ENCODE peak calls at places on chromosomes 5 and 9, in five cellular contexts. M is A549, L is foreskin keratinocyte, X is GM13976, I is thyroid gland. T is an unnamed sample.

GRCh38 chr9:124284237-124284831 is 26.6 kb downstream of the NEK6 start:
- DNase-seq in M (no peak), L (no peak), X (no peak), I (no peak), T (no peak)

GRCh38 chr9:70218767-70219166 is 40.0 kb upstream of the SMC5 start:
- DNase-seq in M (no peak), L (no peak), X (no peak), I (no peak), T (no peak)

GRCh38 chr9:82679488-82679887 is 383.5 kb downstream of the RASEF start:
- DNase-seq in M (no peak), L (no peak), X (no peak), I (no peak), T (no peak)

GRCh38 chr9:134757206-134757975 is 115.8 kb downstream of the COL5A1 start:
- DNase-seq in M (no peak), L (no peak), X (no peak), I (no peak), T (no peak)

GRCh38 chr9:121350993-121351561 is 19.0 kb downstream of the STOM start:
- DNase-seq in M (no peak), L (peak), X (no peak), I (peak), T (peak)

GRCh38 chr5:55218966-55219365 is 8.1 kb downstream of the MCIDAS start:
- DNase-seq in M (no peak), L (no peak), X (no peak), I (peak), T (peak)

GRCh38 chr9:72351538-72352453 is 13.2 kb downstream of the ZFAND5 start:
- DNase-seq in M (no peak), L (peak), X (no peak), I (no peak), T (no peak)

GRCh38 chr5:124604419-124604818 is 142.0 kb downstream of the ZNF608 start:
- DNase-seq in M (no peak), L (no peak), X (no peak), I (no peak), T (no peak)

GRCh38 chr5:36948650-36949049 is 72.1 kb downstream of the NIPBL start:
- DNase-seq in M (no peak), L (no peak), X (no peak), I (no peak), T (no peak)

GRCh38 chr5:169431386-169431785 is 130.4 kb upstream of the SLIT3 start:
- DNase-seq in M (peak), L (no peak), X (no peak), I (no peak), T (no peak)

GRCh38 chr5:149381986-149382338 is 2.9 kb upstream of the IL17B start:
- DNase-seq in M (peak), L (no peak), X (peak), I (peak), T (peak)

GRCh38 chr5:109418752-109419352 is 9.1 kb upstream of the PJA2 start:
- DNase-seq in M (no peak), L (no peak), X (no peak), I (no peak), T (no peak)

GRCh38 chr9:137657606-137658005 is 38.8 kb downstream of the EHMT1 start:
- DNase-seq in M (no peak), L (no peak), X (no peak), I (peak), T (no peak)

GRCh38 chr5:159133041-159133741 is 33.5 kb upstream of the EBF1 start:
- DNase-seq in M (peak), L (peak), X (peak), I (no peak), T (peak)

GRCh38 chr5:32932231-32932935 is 221.3 kb downstream of the NPR3 start:
- DNase-seq in M (no peak), L (no peak), X (no peak), I (no peak), T (no peak)

GRCh38 chr9:123354806-123355508 is 1.0 kb upstream of the CRB2 start:
- DNase-seq in M (no peak), L (no peak), X (peak), I (peak), T (no peak)

GRCh38 chr5:76371955-76372319 is 31.1 kb upstream of the IQGAP2 start:
- DNase-seq in M (no peak), L (no peak), X (no peak), I (no peak), T (peak)

GRCh38 chr5:35183243-35183955 is 46.9 kb downstream of the PRLR start:
- DNase-seq in M (peak), L (no peak), X (peak), I (peak), T (peak)

GRCh38 chr5:88551724-88552345 is 283.2 kb upstream of the TMEM161B start:
- DNase-seq in M (no peak), L (no peak), X (no peak), I (no peak), T (no peak)

GRCh38 chr9:34507966-34508365 is 14.8 kb downstream of the ENHO start:
- DNase-seq in M (no peak), L (no peak), X (no peak), I (no peak), T (no peak)

GRCh38 chr9:35882996-35883395 is 12.8 kb upstream of the OR13J1 start:
- DNase-seq in M (no peak), L (no peak), X (no peak), I (no peak), T (no peak)

GRCh38 chr5:93519737-93520136 is 61.3 kb downstream of the NR2F1-AS1 start:
- DNase-seq in M (no peak), L (no peak), X (no peak), I (no peak), T (no peak)

GRCh38 chr5:53109041-53109435 is 519 bp downstream of the MOCS2 start:
- DNase-seq in M (no peak), L (no peak), X (no peak), I (no peak), T (no peak)